ENCODE peak calls at places on chromosomes 4 and X, in ten cellular contexts. One of them, this sample, is unnamed.

GRCh38 chrX:104343408-104344129 is 88.8 kb upstream of the ESX1 start:
- DNase-seq in endothelial cell of umbilical vein: peak; percentile 87
- DNase-seq in K562: peak; percentile 61
- DNase-seq in A549: peak; percentile 78
- DNase-seq in HepG2: peak; percentile 49
- DNase-seq in NB4: peak; percentile 51
- DNase-seq in SK-N-SH: peak; percentile 30
- DNase-seq in H1: peak; percentile 70
- DNase-seq in WTC11: peak; percentile 59
- DNase-seq in HCT116: peak; percentile 80
- DNase-seq in this sample: peak; percentile 7

GRCh38 chr4:140556372-140557085 is 12.2 kb downstream of the UCP1 start:
- DNase-seq in HCT116: no peak
- DNase-seq in WTC11: no peak
- DNase-seq in NB4: no peak
- DNase-seq in H1: no peak
- DNase-seq in HepG2: no peak
- DNase-seq in A549: no peak
- DNase-seq in K562: no peak
- DNase-seq in SK-N-SH: no peak
- DNase-seq in endothelial cell of umbilical vein: no peak
- DNase-seq in this sample: peak; percentile 64

GRCh38 chrX:17987783-17988182 is 126.7 kb upstream of the RAI2 start:
- DNase-seq in endothelial cell of umbilical vein: no peak
- DNase-seq in A549: no peak
- DNase-seq in K562: no peak
- DNase-seq in NB4: no peak
- DNase-seq in H1: no peak
- DNase-seq in SK-N-SH: no peak
- DNase-seq in WTC11: no peak
- DNase-seq in HCT116: no peak
- DNase-seq in HepG2: no peak
- DNase-seq in this sample: no peak

GRCh38 chrX:114075073-114075673 is 508.7 kb upstream of the HTR2C start:
- DNase-seq in H1: no peak
- DNase-seq in NB4: no peak
- DNase-seq in K562: no peak
- DNase-seq in WTC11: no peak
- DNase-seq in HCT116: no peak
- DNase-seq in HepG2: no peak
- DNase-seq in endothelial cell of umbilical vein: peak; percentile 0
- DNase-seq in SK-N-SH: peak; percentile 4
- DNase-seq in A549: no peak
- DNase-seq in this sample: no peak

GRCh38 chr4:33134366-33134765 is 2414.2 kb downstream of the PCDH7 start:
- DNase-seq in WTC11: no peak
- DNase-seq in HCT116: no peak
- DNase-seq in HepG2: no peak
- DNase-seq in K562: no peak
- DNase-seq in H1: no peak
- DNase-seq in endothelial cell of umbilical vein: no peak
- DNase-seq in SK-N-SH: no peak
- DNase-seq in NB4: no peak
- DNase-seq in A549: no peak
- DNase-seq in this sample: no peak

GRCh38 chrX:139204903-139205667 is 325.5 kb upstream of the F9 start:
- DNase-seq in SK-N-SH: peak; percentile 27
- DNase-seq in endothelial cell of umbilical vein: no peak
- DNase-seq in A549: peak; percentile 14
- DNase-seq in NB4: no peak
- DNase-seq in HCT116: no peak
- DNase-seq in HepG2: no peak
- DNase-seq in K562: peak; percentile 66
- DNase-seq in H1: peak; percentile 57
- DNase-seq in WTC11: peak; percentile 62
- DNase-seq in this sample: no peak

GRCh38 chrX:30301977-30302376 is 7.2 kb downstream of the NR0B1 start:
- DNase-seq in WTC11: no peak
- DNase-seq in endothelial cell of umbilical vein: no peak
- DNase-seq in H1: no peak
- DNase-seq in HepG2: no peak
- DNase-seq in K562: no peak
- DNase-seq in NB4: no peak
- DNase-seq in A549: peak; percentile 30
- DNase-seq in HCT116: no peak
- DNase-seq in SK-N-SH: no peak
- DNase-seq in this sample: no peak

GRCh38 chr4:77582716-77583115 is 22.9 kb upstream of the CXCL13 start:
- DNase-seq in K562: no peak
- DNase-seq in WTC11: no peak
- DNase-seq in NB4: no peak
- DNase-seq in endothelial cell of umbilical vein: no peak
- DNase-seq in H1: no peak
- DNase-seq in A549: peak; percentile 7
- DNase-seq in SK-N-SH: no peak
- DNase-seq in HepG2: no peak
- DNase-seq in HCT116: no peak
- DNase-seq in this sample: no peak

GRCh38 chr4:7827566-7827965 is 112.1 kb downstream of the AFAP1 start:
- DNase-seq in A549: no peak
- DNase-seq in WTC11: no peak
- DNase-seq in endothelial cell of umbilical vein: no peak
- DNase-seq in HepG2: no peak
- DNase-seq in K562: no peak
- DNase-seq in SK-N-SH: no peak
- DNase-seq in H1: no peak
- DNase-seq in HCT116: no peak
- DNase-seq in NB4: no peak
- DNase-seq in this sample: no peak

GRCh38 chrX:130228871-130229270 is 39.8 kb downstream of the ZNF280C start:
- DNase-seq in H1: no peak
- DNase-seq in A549: no peak
- DNase-seq in endothelial cell of umbilical vein: no peak
- DNase-seq in HepG2: no peak
- DNase-seq in NB4: no peak
- DNase-seq in SK-N-SH: no peak
- DNase-seq in HCT116: no peak
- DNase-seq in WTC11: no peak
- DNase-seq in K562: no peak
- DNase-seq in this sample: no peak

GRCh38 chrX:119488749-119489148 is 20.5 kb downstream of the SLC25A5 start:
- DNase-seq in NB4: peak; percentile 45
- DNase-seq in SK-N-SH: peak; percentile 71
- DNase-seq in HCT116: no peak
- DNase-seq in H1: peak; percentile 56
- DNase-seq in HepG2: peak; percentile 27
- DNase-seq in A549: peak; percentile 81
- DNase-seq in endothelial cell of umbilical vein: peak; percentile 33
- DNase-seq in WTC11: peak; percentile 36
- DNase-seq in K562: peak; percentile 50
- DNase-seq in this sample: no peak

GRCh38 chrX:115679460-115679859 is 118.5 kb downstream of the PLS3 start:
- DNase-seq in A549: peak; percentile 36
- DNase-seq in K562: peak; percentile 7
- DNase-seq in HepG2: peak; percentile 5
- DNase-seq in HCT116: peak; percentile 7
- DNase-seq in WTC11: no peak
- DNase-seq in endothelial cell of umbilical vein: peak; percentile 38
- DNase-seq in H1: no peak
- DNase-seq in NB4: peak; percentile 11
- DNase-seq in SK-N-SH: peak; percentile 61
- DNase-seq in this sample: no peak

GRCh38 chr4:80259012-80259411 is 7.5 kb upstream of the FGF5 start:
- DNase-seq in NB4: no peak
- DNase-seq in SK-N-SH: no peak
- DNase-seq in K562: no peak
- DNase-seq in WTC11: no peak
- DNase-seq in HepG2: no peak
- DNase-seq in HCT116: no peak
- DNase-seq in H1: no peak
- DNase-seq in endothelial cell of umbilical vein: no peak
- DNase-seq in A549: no peak
- DNase-seq in this sample: no peak

GRCh38 chrX:41600266-41600665 is 88.5 kb upstream of the GPR34 start:
- DNase-seq in HepG2: no peak
- DNase-seq in WTC11: no peak
- DNase-seq in endothelial cell of umbilical vein: peak; percentile 7
- DNase-seq in NB4: no peak
- DNase-seq in H1: no peak
- DNase-seq in K562: no peak
- DNase-seq in A549: no peak
- DNase-seq in HCT116: no peak
- DNase-seq in SK-N-SH: no peak
- DNase-seq in this sample: no peak

DNA sequence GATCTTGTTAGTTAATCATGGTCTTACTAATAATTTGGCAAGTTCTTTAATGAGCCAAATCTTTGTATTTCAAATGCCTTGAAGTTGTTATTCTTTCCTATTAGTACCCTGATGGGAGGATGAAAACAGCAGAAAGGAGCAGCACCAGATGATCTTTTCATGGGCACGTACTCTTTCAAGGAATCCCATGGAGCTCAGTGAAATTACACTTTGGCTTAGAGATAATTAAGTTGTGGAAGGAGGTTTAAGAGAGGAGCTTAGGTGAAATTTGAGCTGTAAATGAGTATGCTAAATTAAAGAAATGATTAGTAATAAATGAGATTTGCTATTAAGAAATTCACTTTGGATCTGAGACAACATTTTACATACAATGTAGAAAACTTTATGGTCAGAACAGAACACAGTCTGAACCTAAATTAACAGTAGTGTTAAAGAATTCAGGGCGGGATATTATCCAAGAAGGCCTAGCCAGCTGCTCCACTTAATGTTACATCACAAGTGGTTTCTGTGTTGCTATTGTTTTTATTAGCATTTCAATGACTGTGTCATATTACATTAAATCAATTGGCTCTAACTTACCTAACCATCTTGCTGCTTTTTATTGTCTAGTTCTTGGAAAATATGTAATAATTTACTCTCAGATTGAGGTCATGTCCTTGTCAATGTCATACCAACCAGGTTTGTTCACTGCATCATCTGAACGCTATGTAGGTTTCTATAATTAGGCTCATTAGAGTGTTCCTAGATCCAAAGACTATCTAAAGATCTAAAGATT is 3.9 kb downstream of the MTHFD2L start:
- DNase-seq in HCT116: no peak
- DNase-seq in WTC11: no peak
- DNase-seq in H1: no peak
- DNase-seq in SK-N-SH: no peak
- DNase-seq in A549: no peak
- DNase-seq in NB4: no peak
- DNase-seq in K562: no peak
- DNase-seq in HepG2: no peak
- DNase-seq in endothelial cell of umbilical vein: no peak
- DNase-seq in this sample: no peak
- TF ChIP-seq MAX in HCT116: no peak
- TF ChIP-seq MAX in WTC11: no peak
- TF ChIP-seq MAX in H1: no peak
- TF ChIP-seq MAX in SK-N-SH: no peak
- TF ChIP-seq MAX in A549: no peak
- TF ChIP-seq MAX in NB4: no peak
- TF ChIP-seq MAX in K562: no peak
- TF ChIP-seq MAX in HepG2: no peak
- TF ChIP-seq MAX in endothelial cell of umbilical vein: no peak
- TF ChIP-seq MAX in this sample: no peak

GRCh38 chrX:154719132-154719675 is 31.7 kb downstream of the GAB3 start:
- DNase-seq in HepG2: no peak
- DNase-seq in NB4: peak; percentile 79
- DNase-seq in H1: no peak
- DNase-seq in K562: peak; percentile 69
- DNase-seq in A549: no peak
- DNase-seq in endothelial cell of umbilical vein: peak; percentile 57
- DNase-seq in WTC11: no peak
- DNase-seq in HCT116: no peak
- DNase-seq in SK-N-SH: no peak
- DNase-seq in this sample: no peak
- TF ChIP-seq MAX in HepG2: no peak
- TF ChIP-seq MAX in NB4: no peak
- TF ChIP-seq MAX in H1: no peak
- TF ChIP-seq MAX in K562: no peak
- TF ChIP-seq MAX in A549: no peak
- TF ChIP-seq MAX in endothelial cell of umbilical vein: no peak
- TF ChIP-seq MAX in WTC11: no peak
- TF ChIP-seq MAX in HCT116: no peak
- TF ChIP-seq MAX in SK-N-SH: peak; percentile 68
- TF ChIP-seq MAX in this sample: no peak

GRCh38 chr4:168682898-168683500 is 186.1 kb downstream of the PALLD start:
- DNase-seq in NB4: no peak
- DNase-seq in HepG2: no peak
- DNase-seq in endothelial cell of umbilical vein: no peak
- DNase-seq in HCT116: no peak
- DNase-seq in SK-N-SH: no peak
- DNase-seq in A549: no peak
- DNase-seq in K562: no peak
- DNase-seq in H1: no peak
- DNase-seq in WTC11: no peak
- DNase-seq in this sample: peak; percentile 5

GRCh38 chr4:168685136-168685535 is 188.3 kb downstream of the PALLD start:
- DNase-seq in H1: no peak
- DNase-seq in HCT116: no peak
- DNase-seq in WTC11: no peak
- DNase-seq in endothelial cell of umbilical vein: no peak
- DNase-seq in NB4: peak; percentile 5
- DNase-seq in HepG2: no peak
- DNase-seq in SK-N-SH: no peak
- DNase-seq in A549: no peak
- DNase-seq in K562: no peak
- DNase-seq in this sample: peak; percentile 23

GRCh38 chr4:168679397-168680176 is 182.7 kb downstream of the PALLD start:
- DNase-seq in H1: no peak
- DNase-seq in endothelial cell of umbilical vein: no peak
- DNase-seq in A549: peak; percentile 81
- DNase-seq in NB4: no peak
- DNase-seq in HCT116: no peak
- DNase-seq in SK-N-SH: no peak
- DNase-seq in K562: no peak
- DNase-seq in HepG2: peak; percentile 58
- DNase-seq in WTC11: no peak
- DNase-seq in this sample: no peak

GRCh38 chr4:168678751-168679366 is 182.0 kb downstream of the PALLD start:
- DNase-seq in A549: no peak
- DNase-seq in H1: no peak
- DNase-seq in HepG2: no peak
- DNase-seq in endothelial cell of umbilical vein: no peak
- DNase-seq in K562: no peak
- DNase-seq in NB4: no peak
- DNase-seq in WTC11: no peak
- DNase-seq in SK-N-SH: no peak
- DNase-seq in HCT116: no peak
- DNase-seq in this sample: no peak

GRCh38 chr4:168683595-168683994 is 186.7 kb downstream of the PALLD start:
- DNase-seq in NB4: no peak
- DNase-seq in HCT116: no peak
- DNase-seq in H1: no peak
- DNase-seq in WTC11: no peak
- DNase-seq in HepG2: no peak
- DNase-seq in K562: no peak
- DNase-seq in SK-N-SH: no peak
- DNase-seq in A549: no peak
- DNase-seq in endothelial cell of umbilical vein: no peak
- DNase-seq in this sample: no peak
- TF ChIP-seq MAX in NB4: no peak
- TF ChIP-seq MAX in HCT116: no peak
- TF ChIP-seq MAX in H1: no peak
- TF ChIP-seq MAX in WTC11: no peak
- TF ChIP-seq MAX in HepG2: no peak
- TF ChIP-seq MAX in K562: no peak
- TF ChIP-seq MAX in SK-N-SH: no peak
- TF ChIP-seq MAX in A549: no peak
- TF ChIP-seq MAX in endothelial cell of umbilical vein: no peak
- TF ChIP-seq MAX in this sample: no peak

GRCh38 chr4:91837608-91838029 is 466.1 kb upstream of the GRID2 start:
- DNase-seq in NB4: no peak
- DNase-seq in HCT116: no peak
- DNase-seq in HepG2: no peak
- DNase-seq in WTC11: no peak
- DNase-seq in K562: no peak
- DNase-seq in endothelial cell of umbilical vein: no peak
- DNase-seq in H1: no peak
- DNase-seq in A549: peak; percentile 0
- DNase-seq in SK-N-SH: no peak
- DNase-seq in this sample: no peak
- TF ChIP-seq MAX in NB4: no peak
- TF ChIP-seq MAX in HCT116: no peak
- TF ChIP-seq MAX in HepG2: no peak
- TF ChIP-seq MAX in WTC11: no peak
- TF ChIP-seq MAX in K562: no peak
- TF ChIP-seq MAX in endothelial cell of umbilical vein: no peak
- TF ChIP-seq MAX in H1: no peak
- TF ChIP-seq MAX in A549: no peak
- TF ChIP-seq MAX in SK-N-SH: no peak
- TF ChIP-seq MAX in this sample: no peak

This sample was measured in GM12878.